ENCODE peak calls at places on chromosomes 12 and 14, in ten cellular contexts. A, V, U, B, E, L, S, Q, Z and F are unnamed samples.

GRCh38 chr12:115185529-115185928 is 501.6 kb upstream of the TBX3 start:
- DNase-seq in A (peak), V (no peak), U (no peak), B (no peak), E (no peak), L (no peak), S (no peak), Q (no peak), Z (no peak), F (no peak)

GRCh38 chr12:130438711-130439110 is 101.0 kb downstream of the PIWIL1 start:
- DNase-seq in A (no peak), V (no peak), U (no peak), B (no peak), E (peak), L (no peak), S (no peak), Q (peak), Z (no peak), F (no peak)

GRCh38 chr14:72600551-72601330 is 293.2 kb downstream of the DPF3 start:
- DNase-seq in A (no peak), V (no peak), U (no peak), B (no peak), E (no peak), L (no peak), S (no peak), Q (no peak), Z (no peak), F (no peak)

GRCh38 chr12:117031843-117032592 is 67.2 kb downstream of the TESC start:
- DNase-seq in A (no peak), V (no peak), U (no peak), B (no peak), E (peak), L (no peak), S (no peak), Q (peak), Z (no peak), F (no peak)

GRCh38 chr12:45730116-45730841 is 773 bp downstream of the ARID2 start:
- DNase-seq in A (peak), V (no peak), U (peak), B (peak), E (peak), L (peak), S (peak), Q (peak), Z (peak), F (peak)

GRCh38 chr12:8077207-8077606 is 4.9 kb upstream of the NECAP1 start:
- DNase-seq in A (peak), V (no peak), U (no peak), B (no peak), E (no peak), L (no peak), S (no peak), Q (no peak), Z (no peak), F (peak)

GRCh38 chr12:25052191-25053020 is 103.5 kb upstream of the BCAT1 start:
- DNase-seq in A (no peak), V (no peak), U (peak), B (peak), E (no peak), L (peak), S (peak), Q (no peak), Z (peak), F (no peak)

GRCh38 chr12:70883855-70884254 is 36.7 kb downstream of the PTPRR start:
- DNase-seq in A (no peak), V (no peak), U (no peak), B (no peak), E (no peak), L (no peak), S (no peak), Q (no peak), Z (no peak), F (no peak)

GRCh38 chr12:57898308-57898970 is 42.9 kb upstream of the ATP23 start:
- DNase-seq in A (peak), V (no peak), U (peak), B (no peak), E (no peak), L (peak), S (no peak), Q (no peak), Z (peak), F (no peak)

GRCh38 chr12:66290716-66291200 is 11.5 kb upstream of the HELB start:
- DNase-seq in A (no peak), V (no peak), U (no peak), B (no peak), E (no peak), L (no peak), S (no peak), Q (no peak), Z (no peak), F (no peak)

GRCh38 chr12:79187032-79187431 is 322.5 kb downstream of the SYT1 start:
- DNase-seq in A (no peak), V (no peak), U (no peak), B (no peak), E (no peak), L (no peak), S (no peak), Q (no peak), Z (no peak), F (no peak)

GRCh38 chr12:80269953-80270552 is 170.7 kb downstream of the OTOGL start:
- DNase-seq in A (peak), V (peak), U (peak), B (peak), E (no peak), L (peak), S (no peak), Q (no peak), Z (peak), F (peak)